ENCODE peak calls at places on chromosomes 3 and 15, in six cellular contexts. I, H, O, E, A and Z are unnamed samples.

GRCh38 chr3:56157693-56158092 is 310.6 kb downstream of the ERC2 start:
- DNase-seq in I (no peak), H (no peak), O (peak; percentile 5), E (no peak), A (no peak), Z (peak; percentile 77)

GRCh38 chr3:176159796-176160195 is 1037.5 kb downstream of the TBL1XR1 start:
- DNase-seq in I (no peak), H (no peak), O (no peak), E (no peak), A (no peak), Z (no peak)

GRCh38 chr3:170149016-170149415 is 32.5 kb downstream of the PHC3 start:
- DNase-seq in I (no peak), H (no peak), O (no peak), E (no peak), A (no peak), Z (no peak)

GRCh38 chr3:127817331-127817821 is 4.9 kb downstream of the MGLL start:
- DNase-seq in I (no peak), H (no peak), O (peak; percentile 93), E (no peak), A (no peak), Z (peak; percentile 69)

GRCh38 chr15:34055868-34056595 is 17.0 kb upstream of the AVEN start:
- DNase-seq in I (no peak), H (no peak), O (no peak), E (no peak), A (no peak), Z (no peak)

GRCh38 chr3:190017575-190018288 is 103.0 kb downstream of the P3H2 start:
- DNase-seq in I (peak; percentile 16), H (peak; percentile 15), O (peak; percentile 70), E (no peak), A (no peak), Z (peak; percentile 77)

GRCh38 chr15:66883322-66883911 is 181.4 kb downstream of the SMAD6 start:
- DNase-seq in I (no peak), H (peak; percentile 90), O (peak; percentile 99), E (no peak), A (no peak), Z (peak; percentile 99)

GRCh38 chr3:65328148-65328547 is 640.3 kb upstream of the ADAMTS9 start:
- DNase-seq in I (no peak), H (no peak), O (no peak), E (no peak), A (no peak), Z (no peak)

GRCh38 chr3:38317186-38317759 is 29.3 kb upstream of the XYLB start:
- DNase-seq in I (no peak), H (no peak), O (no peak), E (no peak), A (no peak), Z (no peak)

GRCh38 chr15:49990835-49991540 is 128.0 kb downstream of the ATP8B4 start:
- DNase-seq in I (no peak), H (no peak), O (no peak), E (no peak), A (no peak), Z (no peak)

GRCh38 chr15:35616436-35617271 is 70.7 kb upstream of the DPH6 start:
- DNase-seq in I (no peak), H (no peak), O (no peak), E (no peak), A (no peak), Z (no peak)

GRCh38 chr15:81105521-81105920 is 28.5 kb upstream of the CFAP161 start:
- DNase-seq in I (no peak), H (no peak), O (no peak), E (no peak), A (no peak), Z (no peak)

GRCh38 chr15:70169147-70169546 is 71.4 kb upstream of the TLE3 start:
- DNase-seq in I (no peak), H (no peak), O (no peak), E (no peak), A (no peak), Z (no peak)

GRCh38 chr3:197186887-197187588 is 111.4 kb downstream of the DLG1 start:
- DNase-seq in I (peak; percentile 55), H (no peak), O (peak; percentile 46), E (peak; percentile 5), A (no peak), Z (no peak)

GRCh38 chr3:74651239-74651638 is 36.8 kb upstream of the CNTN3 start:
- DNase-seq in I (no peak), H (no peak), O (no peak), E (no peak), A (no peak), Z (no peak)

GRCh38 chr3:171061749-171062148 is 35.2 kb upstream of the SLC2A2 start:
- DNase-seq in I (no peak), H (no peak), O (no peak), E (no peak), A (no peak), Z (no peak)

GRCh38 chr3:101963902-101964362 is 114.6 kb downstream of the NFKBIZ start:
- DNase-seq in I (no peak), H (no peak), O (peak; percentile 76), E (no peak), A (no peak), Z (no peak)

GRCh38 chr3:42497009-42497731 is 5.3 kb upstream of the VIPR1 start:
- DNase-seq in I (no peak), H (no peak), O (no peak), E (no peak), A (no peak), Z (no peak)

GRCh38 chr3:65534825-65535224 is 503.9 kb downstream of the MAGI1 start:
- DNase-seq in I (no peak), H (no peak), O (no peak), E (no peak), A (no peak), Z (no peak)

GRCh38 chr15:72237286-72238224 is 6.6 kb upstream of the PKM start:
- DNase-seq in I (peak; percentile 15), H (no peak), O (peak; percentile 97), E (peak; percentile 13), A (no peak), Z (peak; percentile 94)

GRCh38 chr15:98850991-98851776 is 156.4 kb downstream of the PGPEP1L start:
- DNase-seq in I (peak; percentile 69), H (peak; percentile 68), O (peak; percentile 57), E (peak; percentile 44), A (peak; percentile 48), Z (peak; percentile 60)

GRCh38 chr3:177523991-177524438 is 326.7 kb upstream of the TBL1XR1 start:
- DNase-seq in I (no peak), H (no peak), O (peak; percentile 65), E (no peak), A (no peak), Z (no peak)

GRCh38 chr15:70152070-70152480 is 54.4 kb upstream of the TLE3 start:
- DNase-seq in I (no peak), H (no peak), O (no peak), E (no peak), A (no peak), Z (peak; percentile 69)

GRCh38 chr15:31463521-31464102 is 137.0 kb downstream of the KLF13 start:
- DNase-seq in I (no peak), H (no peak), O (no peak), E (no peak), A (no peak), Z (no peak)

DNA sequence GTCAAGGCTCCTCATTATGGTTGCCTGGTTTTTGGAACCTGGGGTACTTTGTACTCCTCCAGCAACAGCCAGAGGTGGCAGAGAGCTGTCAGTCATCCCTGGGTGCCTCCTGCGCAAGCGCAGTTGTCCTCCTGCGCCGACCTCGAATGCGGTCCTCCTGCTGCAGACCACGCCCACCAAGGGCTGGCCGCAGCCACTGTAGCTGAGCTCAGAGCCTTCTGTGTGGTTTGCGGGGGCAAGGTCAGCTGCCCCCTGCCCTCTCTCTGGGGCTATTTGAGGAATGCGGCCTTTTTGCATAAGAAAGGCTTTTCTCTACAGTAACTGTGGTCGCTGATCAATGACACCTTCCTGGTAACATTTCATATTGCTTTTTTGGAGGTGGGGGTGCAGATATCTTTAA is 131.3 kb upstream of the SNRPN start:
- DNase-seq in I (peak; percentile 55), H (no peak), O (no peak), E (no peak), A (no peak), Z (no peak)
- H3K27me3 ChIP-seq in I (no peaks in the 10 kb centered on the region), H (no peaks in the 10 kb centered on the region), O (no peaks in the 10 kb centered on the region), E (no peaks in the 10 kb centered on the region), A (no peaks in the 10 kb centered on the region), Z (no peaks in the 10 kb centered on the region)

GRCh38 chr15:46660096-46660842 is 1025.4 kb downstream of the SQOR start:
- DNase-seq in I (no peak), H (no peak), O (no peak), E (no peak), A (no peak), Z (no peak)
- H3K9me3 ChIP-seq in I (no peaks in the 10 kb centered on the region), H (no peaks in the 10 kb centered on the region), O (peaks cover 12% of the 10 kb centered on the region), E (no peaks in the 10 kb centered on the region), A (no peaks in the 10 kb centered on the region), Z (no peaks in the 10 kb centered on the region)

DNA sequence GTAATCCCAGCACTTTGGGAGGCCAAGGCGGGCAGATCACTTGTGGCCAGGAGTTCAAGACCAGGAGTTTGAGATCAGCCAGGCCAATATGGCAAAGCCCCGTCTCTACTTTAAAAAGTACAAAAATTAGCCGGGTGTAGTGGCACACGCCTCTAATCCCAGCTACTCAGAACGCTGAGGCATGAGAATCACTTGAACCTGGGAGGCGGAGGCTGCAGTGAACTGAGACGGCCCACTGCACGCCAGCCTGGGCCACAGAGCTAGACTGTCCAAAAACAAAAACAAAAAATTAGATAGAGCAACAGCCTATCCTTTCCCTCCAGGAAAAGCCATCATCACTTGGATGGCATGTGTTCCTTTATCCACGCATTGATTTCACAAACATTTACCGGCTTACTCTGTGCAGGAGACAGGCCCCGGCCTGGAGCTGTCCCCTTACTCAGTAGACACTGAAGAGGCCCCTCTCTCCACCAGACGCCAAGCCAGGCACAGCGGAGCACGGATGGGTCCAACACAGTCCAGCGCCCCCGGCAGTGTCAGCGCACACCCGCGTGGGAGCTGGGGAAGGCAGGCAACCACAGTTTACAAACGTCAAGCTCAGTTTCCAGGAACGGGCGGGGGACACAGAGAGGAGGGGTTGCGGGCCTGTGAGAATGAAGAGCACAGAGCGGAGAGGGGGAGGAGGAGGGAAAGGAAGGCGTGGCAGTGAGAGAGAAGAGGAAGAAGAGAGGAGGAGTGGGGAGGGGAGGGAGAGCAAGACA is 3.1 kb downstream of the GP5 start:
- DNase-seq in I (no peak), H (peak; percentile 45), O (no peak), E (no peak), A (no peak), Z (no peak)
- H3K4me3 ChIP-seq in I (no peak overlapping the region), H (no peak overlapping the region), O (no peak overlapping the region), E (no peak overlapping the region), A (peak overlapping the region; percentile 86), Z (no peak overlapping the region)

GRCh38 chr15:89378699-89379422 is 44.2 kb upstream of the POLG start:
- DNase-seq in I (no peak), H (no peak), O (no peak), E (no peak), A (no peak), Z (no peak)
- H3K27me3 ChIP-seq in I (no peaks in the 10 kb centered on the region), H (peaks cover 3% of the 10 kb centered on the region), O (peaks cover 18% of the 10 kb centered on the region), E (peaks cover 53% of the 10 kb centered on the region), A (peaks cover 20% of the 10 kb centered on the region), Z (peaks cover 24% of the 10 kb centered on the region)

GRCh38 chr15:43361313-43361903 is 9.4 kb downstream of the ZSCAN29 start:
- DNase-seq in I (no peak), H (no peak), O (no peak), E (no peak), A (no peak), Z (no peak)

GRCh38 chr15:43360821-43361220 is 10.0 kb downstream of the ZSCAN29 start:
- DNase-seq in I (no peak), H (no peak), O (no peak), E (no peak), A (no peak), Z (no peak)
- H3K9me3 ChIP-seq in I (peaks cover 26% of the 10 kb centered on the region), H (peaks cover 2% of the 10 kb centered on the region), O (peaks cover 31% of the 10 kb centered on the region), E (peaks cover 53% of the 10 kb centered on the region), A (peaks cover 52% of the 10 kb centered on the region), Z (peaks cover 54% of the 10 kb centered on the region)